ENCODE peak calls at places on chromosome 2, in eight cellular contexts. One of them, this sample, is unnamed.

GRCh38 chr2:96601382-96602292 is 36.5 kb downstream of the KANSL3 start:
- DNase-seq in adrenal gland: no peak
- DNase-seq in HCT116: no peak
- DNase-seq in ovary: no peak
- DNase-seq in body of pancreas: peak; percentile 85
- DNase-seq in IMR-90: no peak
- DNase-seq in spleen: no peak
- DNase-seq in breast epithelium: no peak
- DNase-seq in this sample: no peak

GRCh38 chr2:237574894-237575868 is 8.8 kb downstream of the PRLH start:
- DNase-seq in body of pancreas: no peak
- DNase-seq in breast epithelium: peak; percentile 86
- DNase-seq in ovary: peak; percentile 52
- DNase-seq in IMR-90: no peak
- DNase-seq in spleen: peak; percentile 51
- DNase-seq in adrenal gland: no peak
- DNase-seq in HCT116: peak; percentile 54
- DNase-seq in this sample: no peak

GRCh38 chr2:100053499-100053898 is 88.9 kb downstream of the AFF3 start:
- DNase-seq in adrenal gland: no peak
- DNase-seq in body of pancreas: no peak
- DNase-seq in breast epithelium: no peak
- DNase-seq in IMR-90: no peak
- DNase-seq in spleen: no peak
- DNase-seq in HCT116: no peak
- DNase-seq in ovary: no peak
- DNase-seq in this sample: no peak

GRCh38 chr2:234514873-234515638 is 18.2 kb upstream of the ARL4C start:
- DNase-seq in adrenal gland: no peak
- DNase-seq in IMR-90: no peak
- DNase-seq in ovary: no peak
- DNase-seq in body of pancreas: no peak
- DNase-seq in spleen: no peak
- DNase-seq in HCT116: no peak
- DNase-seq in breast epithelium: no peak
- DNase-seq in this sample: no peak

GRCh38 chr2:145066795-145067194 is 546.9 kb upstream of the ZEB2 start:
- DNase-seq in IMR-90: no peak
- DNase-seq in adrenal gland: no peak
- DNase-seq in HCT116: no peak
- DNase-seq in breast epithelium: no peak
- DNase-seq in ovary: no peak
- DNase-seq in body of pancreas: no peak
- DNase-seq in spleen: no peak
- DNase-seq in this sample: peak; percentile 23

GRCh38 chr2:189627789-189628188 is 33.5 kb upstream of the ASNSD1 start:
- DNase-seq in IMR-90: no peak
- DNase-seq in ovary: no peak
- DNase-seq in breast epithelium: no peak
- DNase-seq in body of pancreas: no peak
- DNase-seq in spleen: no peak
- DNase-seq in adrenal gland: no peak
- DNase-seq in HCT116: no peak
- DNase-seq in this sample: no peak

GRCh38 chr2:205683991-205684390 is 1.7 kb downstream of the NRP2 start:
- DNase-seq in HCT116: no peak
- DNase-seq in ovary: no peak
- DNase-seq in body of pancreas: no peak
- DNase-seq in breast epithelium: no peak
- DNase-seq in spleen: no peak
- DNase-seq in adrenal gland: no peak
- DNase-seq in IMR-90: no peak
- DNase-seq in this sample: no peak

GRCh38 chr2:137802038-137802437 is 162.2 kb upstream of the HNMT start:
- DNase-seq in body of pancreas: no peak
- DNase-seq in breast epithelium: no peak
- DNase-seq in spleen: no peak
- DNase-seq in adrenal gland: no peak
- DNase-seq in ovary: no peak
- DNase-seq in HCT116: no peak
- DNase-seq in IMR-90: no peak
- DNase-seq in this sample: peak; percentile 35

GRCh38 chr2:16559263-16559662 is 106.4 kb downstream of the CYRIA start:
- DNase-seq in HCT116: no peak
- DNase-seq in spleen: no peak
- DNase-seq in ovary: no peak
- DNase-seq in body of pancreas: peak; percentile 25
- DNase-seq in IMR-90: no peak
- DNase-seq in adrenal gland: peak; percentile 7
- DNase-seq in breast epithelium: no peak
- DNase-seq in this sample: peak; percentile 10

GRCh38 chr2:185567940-185568339 is 170.7 kb upstream of the FSIP2 start:
- DNase-seq in spleen: no peak
- DNase-seq in breast epithelium: no peak
- DNase-seq in adrenal gland: no peak
- DNase-seq in HCT116: no peak
- DNase-seq in ovary: no peak
- DNase-seq in body of pancreas: no peak
- DNase-seq in IMR-90: no peak
- DNase-seq in this sample: no peak

GRCh38 chr2:156083707-156084494 is 248.6 kb downstream of the NR4A2 start:
- DNase-seq in spleen: no peak
- DNase-seq in adrenal gland: peak; percentile 2
- DNase-seq in HCT116: peak; percentile 54
- DNase-seq in body of pancreas: no peak
- DNase-seq in breast epithelium: no peak
- DNase-seq in ovary: no peak
- DNase-seq in IMR-90: no peak
- DNase-seq in this sample: no peak

GRCh38 chr2:6492573-6492972 is 373.1 kb downstream of the CMPK2 start:
- DNase-seq in ovary: no peak
- DNase-seq in HCT116: no peak
- DNase-seq in body of pancreas: peak; percentile 46
- DNase-seq in adrenal gland: no peak
- DNase-seq in IMR-90: no peak
- DNase-seq in spleen: no peak
- DNase-seq in breast epithelium: no peak
- DNase-seq in this sample: no peak

GRCh38 chr2:109499549-109499948 is 114.2 kb downstream of the SEPTIN10 start:
- DNase-seq in spleen: no peak
- DNase-seq in adrenal gland: no peak
- DNase-seq in breast epithelium: no peak
- DNase-seq in HCT116: no peak
- DNase-seq in body of pancreas: peak; percentile 27
- DNase-seq in IMR-90: no peak
- DNase-seq in ovary: no peak
- DNase-seq in this sample: no peak

GRCh38 chr2:191050640-191050987 is 36.6 kb upstream of the STAT1 start:
- DNase-seq in body of pancreas: no peak
- DNase-seq in ovary: no peak
- DNase-seq in breast epithelium: no peak
- DNase-seq in adrenal gland: no peak
- DNase-seq in HCT116: no peak
- DNase-seq in IMR-90: peak; percentile 75
- DNase-seq in spleen: no peak
- DNase-seq in this sample: no peak

GRCh38 chr2:219576505-219577388 is 4.6 kb downstream of the INHA start:
- DNase-seq in HCT116: no peak
- DNase-seq in spleen: no peak
- DNase-seq in ovary: peak; percentile 70
- DNase-seq in adrenal gland: peak; percentile 41
- DNase-seq in body of pancreas: peak; percentile 76
- DNase-seq in IMR-90: peak; percentile 13
- DNase-seq in breast epithelium: no peak
- DNase-seq in this sample: no peak

GRCh38 chr2:139281124-139281523 is 500.9 kb upstream of the NXPH2 start:
- DNase-seq in ovary: no peak
- DNase-seq in IMR-90: no peak
- DNase-seq in breast epithelium: no peak
- DNase-seq in HCT116: no peak
- DNase-seq in adrenal gland: no peak
- DNase-seq in spleen: no peak
- DNase-seq in body of pancreas: no peak
- DNase-seq in this sample: no peak

GRCh38 chr2:12325806-12326205 is 390.9 kb upstream of the TRIB2 start:
- DNase-seq in adrenal gland: peak; percentile 89
- DNase-seq in IMR-90: peak; percentile 65
- DNase-seq in HCT116: no peak
- DNase-seq in body of pancreas: peak; percentile 43
- DNase-seq in breast epithelium: no peak
- DNase-seq in spleen: no peak
- DNase-seq in ovary: no peak
- DNase-seq in this sample: no peak

GRCh38 chr2:9310390-9310789 is 103.8 kb downstream of the ASAP2 start:
- DNase-seq in adrenal gland: peak; percentile 57
- DNase-seq in ovary: peak; percentile 60
- DNase-seq in breast epithelium: no peak
- DNase-seq in HCT116: no peak
- DNase-seq in body of pancreas: peak; percentile 32
- DNase-seq in IMR-90: peak; percentile 82
- DNase-seq in spleen: no peak
- DNase-seq in this sample: peak; percentile 64

GRCh38 chr2:145849466-145849865 is 1329.5 kb upstream of the ZEB2 start:
- DNase-seq in adrenal gland: no peak
- DNase-seq in HCT116: no peak
- DNase-seq in breast epithelium: no peak
- DNase-seq in body of pancreas: no peak
- DNase-seq in IMR-90: no peak
- DNase-seq in spleen: no peak
- DNase-seq in ovary: no peak
- DNase-seq in this sample: no peak

GRCh38 chr2:195998070-195998469 is 70.6 kb downstream of the DNAH7 start:
- DNase-seq in body of pancreas: no peak
- DNase-seq in spleen: no peak
- DNase-seq in HCT116: no peak
- DNase-seq in breast epithelium: no peak
- DNase-seq in ovary: no peak
- DNase-seq in adrenal gland: no peak
- DNase-seq in IMR-90: no peak
- DNase-seq in this sample: no peak

GRCh38 chr2:163659224-163659623 is 76.6 kb downstream of the FIGN start:
- DNase-seq in HCT116: no peak
- DNase-seq in IMR-90: no peak
- DNase-seq in breast epithelium: no peak
- DNase-seq in spleen: no peak
- DNase-seq in body of pancreas: no peak
- DNase-seq in ovary: no peak
- DNase-seq in adrenal gland: no peak
- DNase-seq in this sample: no peak

GRCh38 chr2:19038096-19039015 is 320.1 kb downstream of the OSR1 start:
- DNase-seq in body of pancreas: no peak
- DNase-seq in breast epithelium: no peak
- DNase-seq in ovary: no peak
- DNase-seq in adrenal gland: no peak
- DNase-seq in IMR-90: peak; percentile 83
- DNase-seq in HCT116: no peak
- DNase-seq in spleen: no peak
- DNase-seq in this sample: no peak

GRCh38 chr2:29749843-29750242 is 171.5 kb downstream of the ALK start:
- DNase-seq in body of pancreas: peak; percentile 13
- DNase-seq in ovary: no peak
- DNase-seq in IMR-90: no peak
- DNase-seq in breast epithelium: no peak
- DNase-seq in spleen: no peak
- DNase-seq in adrenal gland: no peak
- DNase-seq in HCT116: no peak
- DNase-seq in this sample: no peak

GRCh38 chr2:27909901-27910300 is 19.4 kb downstream of the BABAM2 start:
- DNase-seq in spleen: no peak
- DNase-seq in IMR-90: no peak
- DNase-seq in body of pancreas: no peak
- DNase-seq in ovary: no peak
- DNase-seq in adrenal gland: no peak
- DNase-seq in breast epithelium: no peak
- DNase-seq in HCT116: no peak
- DNase-seq in this sample: no peak

GRCh38 chr2:29309090-29310054 is 194.2 kb downstream of the CLIP4 start:
- DNase-seq in ovary: no peak
- DNase-seq in breast epithelium: peak; percentile 36
- DNase-seq in HCT116: peak; percentile 44
- DNase-seq in adrenal gland: peak; percentile 67
- DNase-seq in spleen: no peak
- DNase-seq in body of pancreas: peak; percentile 85
- DNase-seq in IMR-90: peak; percentile 66
- DNase-seq in this sample: peak; percentile 70

GRCh38 chr2:25586726-25587144 is 86.6 kb downstream of the DTNB start:
- DNase-seq in body of pancreas: no peak
- DNase-seq in HCT116: no peak
- DNase-seq in adrenal gland: no peak
- DNase-seq in breast epithelium: no peak
- DNase-seq in ovary: no peak
- DNase-seq in spleen: no peak
- DNase-seq in IMR-90: peak; percentile 47
- DNase-seq in this sample: no peak
- H3K4me1 ChIP-seq in body of pancreas: no peaks in the 10 kb centered on the region
- H3K4me1 ChIP-seq in HCT116: no peaks in the 10 kb centered on the region
- H3K4me1 ChIP-seq in adrenal gland: no peaks in the 10 kb centered on the region
- H3K4me1 ChIP-seq in breast epithelium: no peaks in the 10 kb centered on the region
- H3K4me1 ChIP-seq in ovary: peaks cover 4% of the 10 kb centered on the region
- H3K4me1 ChIP-seq in spleen: peaks cover 38% of the 10 kb centered on the region
- H3K4me1 ChIP-seq in IMR-90: peaks cover 8% of the 10 kb centered on the region
- H3K4me1 ChIP-seq in this sample: no peaks in the 10 kb centered on the region

DNA sequence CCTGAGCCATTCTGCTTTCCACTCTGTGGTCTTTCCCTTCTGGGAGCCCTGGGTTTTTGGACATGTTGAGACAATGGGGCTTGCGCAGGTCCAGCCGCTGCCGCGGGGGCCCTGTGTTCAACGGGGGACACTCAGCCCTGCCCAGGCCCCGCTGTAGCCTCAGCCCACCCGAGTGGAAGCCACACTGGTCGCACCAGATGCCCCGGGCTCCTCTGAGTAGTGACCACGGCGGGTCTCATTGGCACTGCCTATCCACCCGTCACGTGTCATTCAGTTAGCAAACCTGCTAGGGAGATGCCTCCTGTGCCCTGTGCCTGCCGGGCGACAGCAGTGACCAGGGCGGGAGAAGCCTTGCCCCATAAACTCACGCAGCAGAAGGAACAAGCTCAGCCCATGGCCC is 19.1 kb downstream of the D2HGDH start:
- DNase-seq in IMR-90: no peak
- DNase-seq in spleen: no peak
- DNase-seq in ovary: no peak
- DNase-seq in adrenal gland: no peak
- DNase-seq in breast epithelium: no peak
- DNase-seq in HCT116: no peak
- DNase-seq in body of pancreas: no peak
- DNase-seq in this sample: no peak
- H3K27ac ChIP-seq in IMR-90: no peak overlapping the region
- H3K27ac ChIP-seq in spleen: no peak overlapping the region
- H3K27ac ChIP-seq in ovary: no peak overlapping the region
- H3K27ac ChIP-seq in adrenal gland: no peak overlapping the region
- H3K27ac ChIP-seq in breast epithelium: no peak overlapping the region
- H3K27ac ChIP-seq in HCT116: peak overlapping the region; percentile 7
- H3K27ac ChIP-seq in body of pancreas: no peak overlapping the region
- H3K27ac ChIP-seq in this sample: no peak overlapping the region

GRCh38 chr2:134377730-134378129 is 123.9 kb downstream of the MGAT5 start:
- DNase-seq in body of pancreas: no peak
- DNase-seq in ovary: no peak
- DNase-seq in spleen: no peak
- DNase-seq in HCT116: no peak
- DNase-seq in adrenal gland: peak; percentile 57
- DNase-seq in breast epithelium: no peak
- DNase-seq in IMR-90: no peak
- DNase-seq in this sample: no peak
- TF ChIP-seq POLR2A in body of pancreas: no peak
- TF ChIP-seq POLR2A in ovary: no peak
- TF ChIP-seq POLR2A in spleen: no peak
- TF ChIP-seq POLR2A in HCT116: no peak
- TF ChIP-seq POLR2A in adrenal gland: no peak
- TF ChIP-seq POLR2A in breast epithelium: no peak
- TF ChIP-seq POLR2A in IMR-90: no peak
- TF ChIP-seq POLR2A in this sample: no peak

GRCh38 chr2:233413529-233414272 is 59.4 kb downstream of the DGKD start:
- DNase-seq in HCT116: peak; percentile 83
- DNase-seq in adrenal gland: peak; percentile 91
- DNase-seq in ovary: no peak
- DNase-seq in spleen: no peak
- DNase-seq in body of pancreas: peak; percentile 55
- DNase-seq in breast epithelium: peak; percentile 64
- DNase-seq in IMR-90: peak; percentile 46
- DNase-seq in this sample: no peak
- H3K4me1 ChIP-seq in HCT116: peaks cover 66% of the 10 kb centered on the region
- H3K4me1 ChIP-seq in adrenal gland: peaks cover 53% of the 10 kb centered on the region
- H3K4me1 ChIP-seq in ovary: peaks cover 10% of the 10 kb centered on the region
- H3K4me1 ChIP-seq in spleen: peaks cover 82% of the 10 kb centered on the region
- H3K4me1 ChIP-seq in body of pancreas: peaks cover 31% of the 10 kb centered on the region
- H3K4me1 ChIP-seq in breast epithelium: no peaks in the 10 kb centered on the region
- H3K4me1 ChIP-seq in IMR-90: peaks cover 17% of the 10 kb centered on the region
- H3K4me1 ChIP-seq in this sample: peaks cover 11% of the 10 kb centered on the region